ENCODE peak calls at places on chromosomes 12 and 14, in seven cellular contexts. W, U, V, R, H, D and B are unnamed samples.

GRCh38 chr14:67413806-67414769 is 2.1 kb upstream of the PLEK2 start:
- DNase-seq in W (peak), U (no peak), V (no peak), R (peak), H (peak), D (peak), B (no peak)

GRCh38 chr14:103023881-103024473 is 33.4 kb downstream of the CDC42BPB start:
- DNase-seq in W (peak), U (no peak), V (no peak), R (peak), H (no peak), D (peak), B (no peak)

GRCh38 chr12:19988918-19989317 is 379.4 kb upstream of the PDE3A start:
- DNase-seq in W (no peak), U (no peak), V (no peak), R (no peak), H (no peak), D (no peak), B (no peak)

GRCh38 chr14:29799718-29800117 is 127.9 kb downstream of the PRKD1 start:
- DNase-seq in W (no peak), U (no peak), V (no peak), R (no peak), H (no peak), D (peak), B (no peak)

GRCh38 chr14:49971156-49972141 is 78.6 kb downstream of the ARF6 start:
- DNase-seq in W (no peak), U (no peak), V (no peak), R (no peak), H (peak), D (peak), B (peak)

GRCh38 chr14:62002636-62003035 is 240.4 kb downstream of the SNAPC1 start:
- DNase-seq in W (peak), U (no peak), V (no peak), R (peak), H (peak), D (no peak), B (no peak)

GRCh38 chr12:116262741-116263140 is 14.8 kb downstream of the MED13L start:
- DNase-seq in W (no peak), U (no peak), V (no peak), R (no peak), H (no peak), D (no peak), B (no peak)

GRCh38 chr12:53097207-53097563 is 282 bp upstream of the IGFBP6 start:
- DNase-seq in W (no peak), U (no peak), V (peak), R (peak), H (peak), D (peak), B (no peak)

GRCh38 chr14:104355949-104356737 is 217.8 kb downstream of the KIF26A start:
- DNase-seq in W (no peak), U (no peak), V (no peak), R (no peak), H (no peak), D (no peak), B (no peak)

GRCh38 chr12:102478416-102479098 is 1.8 kb downstream of the IGF1 start:
- DNase-seq in W (no peak), U (peak), V (no peak), R (no peak), H (peak), D (no peak), B (no peak)

GRCh38 chr12:102063066-102063465 is 1.3 kb upstream of the WASHC3 start:
- DNase-seq in W (no peak), U (no peak), V (no peak), R (peak), H (peak), D (peak), B (peak)

GRCh38 chr14:91078095-91078737 is 17.8 kb upstream of the RPS6KA5 start:
- DNase-seq in W (no peak), U (no peak), V (no peak), R (no peak), H (no peak), D (no peak), B (no peak)

GRCh38 chr12:13268606-13269005 is 72.1 kb downstream of the EMP1 start:
- DNase-seq in W (no peak), U (no peak), V (no peak), R (no peak), H (no peak), D (no peak), B (no peak)

GRCh38 chr12:1590083-1590979 is 4.0 kb downstream of the FBXL14 start:
- DNase-seq in W (no peak), U (no peak), V (no peak), R (no peak), H (no peak), D (no peak), B (no peak)

GRCh38 chr12:38586652-38587219 is 270.2 kb downstream of the ALG10B start:
- DNase-seq in W (peak), U (no peak), V (no peak), R (peak), H (no peak), D (no peak), B (no peak)

GRCh38 chr12:116418551-116418950 is 140.6 kb upstream of the MAP1LC3B2 start:
- DNase-seq in W (no peak), U (no peak), V (no peak), R (no peak), H (no peak), D (peak), B (no peak)

GRCh38 chr12:53659609-53660008 is 16.3 kb downstream of the ATP5MC2 start:
- DNase-seq in W (no peak), U (no peak), V (no peak), R (no peak), H (peak), D (no peak), B (no peak)

GRCh38 chr12:96501139-96501741 is 11.9 kb downstream of the CFAP54 start:
- DNase-seq in W (peak), U (peak), V (peak), R (peak), H (peak), D (peak), B (no peak)

GRCh38 chr12:29320295-29321090 is 60.5 kb downstream of the ERGIC2 start:
- DNase-seq in W (peak), U (no peak), V (no peak), R (peak), H (no peak), D (no peak), B (no peak)

GRCh38 chr14:25006961-25007795 is 42.8 kb downstream of the STXBP6 start:
- DNase-seq in W (peak), U (no peak), V (peak), R (peak), H (peak), D (peak), B (no peak)

GRCh38 chr14:94018308-94018707 is 7.8 kb upstream of the OTUB2 start:
- DNase-seq in W (no peak), U (no peak), V (no peak), R (no peak), H (no peak), D (no peak), B (no peak)

GRCh38 chr12:92726865-92727264 is 24.1 kb downstream of the PLEKHG7 start:
- DNase-seq in W (no peak), U (no peak), V (no peak), R (no peak), H (no peak), D (no peak), B (no peak)

GRCh38 chr12:78406213-78406612 is 458.4 kb upstream of the SYT1 start:
- DNase-seq in W (no peak), U (no peak), V (no peak), R (no peak), H (no peak), D (no peak), B (peak)

GRCh38 chr12:67647251-67647546 is 1.3 kb upstream of the DYRK2 start:
- DNase-seq in W (no peak), U (no peak), V (no peak), R (no peak), H (peak), D (peak), B (no peak)

GRCh38 chr14:102055181-102055901 is 31.5 kb downstream of the HSP90AA1 start:
- DNase-seq in W (peak), U (no peak), V (no peak), R (peak), H (no peak), D (no peak), B (no peak)

GRCh38 chr14:99725774-99726537 is 41.9 kb downstream of the CYP46A1 start:
- DNase-seq in W (no peak), U (peak), V (no peak), R (no peak), H (peak), D (no peak), B (no peak)

GRCh38 chr12:116142936-116143882 is 134.3 kb downstream of the MED13L start:
- DNase-seq in W (peak), U (no peak), V (no peak), R (peak), H (no peak), D (peak), B (no peak)

GRCh38 chr12:13534645-13535398 is 338.3 kb downstream of the EMP1 start:
- DNase-seq in W (peak), U (no peak), V (no peak), R (peak), H (peak), D (peak), B (no peak)

GRCh38 chr14:23487216-23487615 is 17.7 kb downstream of the NGDN start:
- DNase-seq in W (no peak), U (no peak), V (no peak), R (no peak), H (no peak), D (no peak), B (no peak)

GRCh38 chr14:100288382-100289185 is 17.7 kb downstream of the SLC25A29 start:
- DNase-seq in W (no peak), U (no peak), V (no peak), R (no peak), H (no peak), D (no peak), B (no peak)